ENCODE peak calls at places on chromosomes 12 and 14, in four cellular contexts. C, S, N and W are unnamed samples.

GRCh38 chr12:29116414-29116813 is 32.7 kb upstream of the FAR2 start:
- DNase-seq in C (no peak), S (no peak), N (no peak), W (no peak)

GRCh38 chr12:108565976-108566375 is 3.6 kb downstream of the ISCU start:
- DNase-seq in C (peak; percentile 46), N (peak; percentile 66), S (no peak), W (no peak)

GRCh38 chr12:131021142-131021541 is 67.4 kb downstream of the ADGRD1 start:
- DNase-seq in S (no peak), C (no peak), N (no peak), W (no peak)

GRCh38 chr12:52331039-52331438 is 9.8 kb upstream of the KRT83 start:
- DNase-seq in C (no peak), S (no peak), N (no peak), W (no peak)

GRCh38 chr12:110635055-110635454 is 21.1 kb downstream of the TCTN1 start:
- DNase-seq in S (no peak), C (no peak), N (no peak), W (no peak)

GRCh38 chr12:115203661-115204060 is 519.7 kb upstream of the TBX3 start:
- DNase-seq in C (no peak), S (no peak), N (no peak), W (no peak)

GRCh38 chr12:25840678-25841077 is 117.8 kb upstream of the RASSF8 start:
- DNase-seq in S (no peak), C (no peak), N (no peak), W (no peak)

GRCh38 chr12:107092669-107093546 is 441 bp downstream of the CRY1 start:
- DNase-seq in N (no peak), S (peak; percentile 62), C (peak; percentile 72), W (peak; percentile 53)

GRCh38 chr12:128639089-128639488 is 184.7 kb downstream of the SLC15A4 start:
- DNase-seq in S (no peak), C (no peak), N (no peak), W (no peak)

GRCh38 chr14:52895000-52895399 is 55.9 kb downstream of the FERMT2 start:
- DNase-seq in S (no peak), C (no peak), N (no peak), W (no peak)

GRCh38 chr14:92540472-92541048 is 27.0 kb downstream of the RIN3 start:
- DNase-seq in S (peak; percentile 82), N (peak; percentile 67), C (no peak), W (no peak)

GRCh38 chr12:74646831-74647230 is 109.2 kb downstream of the ATXN7L3B start:
- DNase-seq in C (no peak), S (peak; percentile 17), N (no peak), W (no peak)

GRCh38 chr12:130603566-130603965 is 112.5 kb downstream of the RIMBP2 start:
- DNase-seq in S (no peak), N (no peak), C (no peak), W (no peak)

GRCh38 chr12:52248541-52249035 is 15.5 kb downstream of the KRT7 start:
- DNase-seq in S (no peak), N (no peak), C (no peak), W (no peak)

GRCh38 chr14:88983755-88984154 is 159.3 kb downstream of the TTC8 start:
- DNase-seq in S (peak; percentile 32), C (no peak), N (no peak), W (no peak)

DNA sequence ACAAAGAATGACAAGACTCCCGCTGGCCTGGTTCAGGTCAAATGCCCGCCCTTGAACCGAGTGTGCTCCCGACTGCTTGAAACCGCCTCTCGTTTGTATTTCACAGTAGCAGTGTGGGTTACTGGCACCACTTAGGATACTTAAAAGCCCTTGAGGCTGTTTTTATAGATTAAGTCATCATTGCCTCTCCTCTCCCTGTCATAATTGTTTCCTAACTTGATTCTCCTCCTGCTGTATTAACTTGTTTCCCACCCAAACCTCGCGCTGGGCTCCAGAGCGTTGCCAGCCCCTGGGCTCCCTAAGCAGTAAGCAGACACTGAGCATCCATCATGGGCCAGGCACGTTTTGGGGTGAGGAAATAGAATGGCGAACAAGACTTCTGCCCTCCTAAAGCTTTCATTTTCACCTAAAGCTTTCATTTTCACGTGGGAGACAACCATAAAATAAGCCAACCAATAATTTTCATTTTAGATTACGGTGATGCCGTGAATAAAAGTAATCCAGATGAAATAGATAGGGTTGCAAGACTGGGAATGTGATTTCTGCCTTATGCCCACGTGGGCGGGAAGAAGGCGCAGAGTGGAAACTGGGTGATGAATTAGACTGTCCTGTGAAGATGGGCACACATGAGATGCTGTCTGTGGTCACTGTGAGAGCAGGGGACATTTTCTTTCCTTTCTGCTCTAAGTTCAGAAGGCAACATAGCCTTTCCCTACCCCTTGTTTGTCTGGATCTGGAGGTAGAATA is 97.5 kb downstream of the PPP2R5C start:
- DNase-seq in C (no peak), S (no peak), N (no peak), W (no peak)
- H3K4me1 ChIP-seq in C (peaks cover 32% of the 10 kb centered on the region), S (no peaks in the 10 kb centered on the region), N (no peaks in the 10 kb centered on the region), W (no peaks in the 10 kb centered on the region)

GRCh38 chr14:61438497-61438859 is 117.1 kb downstream of the PRKCH start:
- DNase-seq in S (no peak), C (no peak), N (peak; percentile 2), W (no peak)
- H3K4me1 ChIP-seq in S (peaks cover 6% of the 10 kb centered on the region), C (peaks cover 95% of the 10 kb centered on the region), N (no peaks in the 10 kb centered on the region), W (peaks cover 34% of the 10 kb centered on the region)

GRCh38 chr12:66623455-66623854 is 55.4 kb downstream of the GRIP1 start:
- DNase-seq in C (no peak), S (no peak), N (no peak), W (no peak)
- H3K4me1 ChIP-seq in C (no peaks in the 10 kb centered on the region), S (peaks cover 1% of the 10 kb centered on the region), N (no peaks in the 10 kb centered on the region), W (no peaks in the 10 kb centered on the region)

GRCh38 chr12:65834146-65834935 is 10.1 kb downstream of the HMGA2 start:
- DNase-seq in S (no peak), N (no peak), C (no peak), W (no peak)

GRCh38 chr12:65832217-65832616 is 7.9 kb downstream of the HMGA2 start:
- DNase-seq in N (no peak), C (no peak), S (no peak), W (no peak)

GRCh38 chr12:65838330-65838976 is 14.2 kb downstream of the HMGA2 start:
- DNase-seq in S (no peak), N (no peak), C (no peak), W (peak; percentile 17)

GRCh38 chr12:65836419-65837197 is 12.3 kb downstream of the HMGA2 start:
- DNase-seq in S (no peak), N (no peak), C (no peak), W (no peak)

DNA sequence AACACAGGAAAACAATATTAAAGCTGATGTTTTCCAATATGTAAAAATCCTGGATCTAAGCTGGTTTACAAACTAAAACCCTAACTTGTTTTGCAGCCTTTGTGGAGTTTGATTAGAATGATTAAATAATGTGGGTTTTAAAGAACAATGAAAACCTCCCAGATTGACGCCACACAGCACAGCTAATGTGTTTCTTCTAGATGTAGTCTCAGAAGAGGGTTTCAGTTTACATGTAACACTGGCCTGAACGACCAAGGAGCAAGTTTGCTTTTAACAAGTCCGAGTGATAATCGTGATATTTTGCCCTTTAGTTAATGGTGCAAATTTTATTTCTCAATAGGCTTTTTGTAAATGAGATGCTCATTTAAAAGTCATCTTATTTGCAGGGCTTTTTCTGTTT is 11.0 kb downstream of the HMGA2 start:
- DNase-seq in C (no peak), N (no peak), S (no peak), W (no peak)
- H3K4me1 ChIP-seq in C (no peaks in the 10 kb centered on the region), N (peaks cover 51% of the 10 kb centered on the region), S (peaks cover 3% of the 10 kb centered on the region), W (peaks cover 20% of the 10 kb centered on the region)

GRCh38 chr14:68335312-68335711 is 457.6 kb downstream of the ZFP36L1 start:
- DNase-seq in S (no peak), N (no peak), C (no peak), W (no peak)
- H3K4me1 ChIP-seq in S (peaks cover 9% of the 10 kb centered on the region), N (no peaks in the 10 kb centered on the region), C (no peaks in the 10 kb centered on the region), W (no peaks in the 10 kb centered on the region)

GRCh38 chr14:60968099-60968498 is 12.8 kb downstream of the TRMT5 start:
- DNase-seq in S (no peak), C (no peak), N (no peak), W (no peak)
- H3K4me1 ChIP-seq in S (peaks cover 8% of the 10 kb centered on the region), C (no peaks in the 10 kb centered on the region), N (no peaks in the 10 kb centered on the region), W (peaks cover 17% of the 10 kb centered on the region)

DNA sequence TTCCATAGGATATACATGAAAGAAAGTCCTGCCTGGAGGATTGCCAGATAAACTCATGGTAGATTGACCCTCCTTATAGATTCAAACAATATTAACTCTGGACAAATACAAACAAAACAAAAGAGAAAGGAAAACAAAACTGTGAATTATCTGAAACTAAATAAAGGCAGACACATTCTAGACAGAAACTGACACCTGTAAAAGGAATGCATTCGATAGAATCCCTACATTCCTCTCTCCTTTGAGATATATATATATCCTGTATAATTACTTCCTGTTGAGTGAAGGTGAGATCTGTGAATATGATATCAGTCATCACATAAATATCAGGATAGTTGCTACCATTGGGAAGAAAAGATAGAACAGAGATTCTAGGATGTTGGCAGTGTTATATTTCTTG is 948.4 kb upstream of the ATXN7L3B start:
- DNase-seq in C (no peak), N (no peak), S (no peak), W (no peak)
- H3K4me1 ChIP-seq in C (no peaks in the 10 kb centered on the region), N (no peaks in the 10 kb centered on the region), S (no peaks in the 10 kb centered on the region), W (no peaks in the 10 kb centered on the region)